ENCODE peak calls at places on chromosome 1, in eight cellular contexts. One of them, this sample, is unnamed.

GRCh38 chr1:183956559-183957188 is 80.9 kb downstream of the COLGALT2 start:
- DNase-seq in naive thymus-derived CD4-positive, alpha-beta T cell: peak; percentile 76
- DNase-seq in spleen: no peak
- DNase-seq in CD8-positive, alpha-beta T cell: peak; percentile 34
- DNase-seq in aorta: no peak
- DNase-seq in GM23248: peak; percentile 85
- DNase-seq in A549: no peak
- DNase-seq in SJSA1: peak; percentile 70
- DNase-seq in this sample: no peak

GRCh38 chr1:111965781-111966453 is 23.6 kb downstream of the KCND3 start:
- DNase-seq in naive thymus-derived CD4-positive, alpha-beta T cell: no peak
- DNase-seq in spleen: peak; percentile 67
- DNase-seq in CD8-positive, alpha-beta T cell: no peak
- DNase-seq in aorta: no peak
- DNase-seq in GM23248: no peak
- DNase-seq in A549: no peak
- DNase-seq in SJSA1: no peak
- DNase-seq in this sample: no peak

GRCh38 chr1:196115641-196116040 is 492.6 kb downstream of the KCNT2 start:
- DNase-seq in naive thymus-derived CD4-positive, alpha-beta T cell: no peak
- DNase-seq in spleen: no peak
- DNase-seq in CD8-positive, alpha-beta T cell: no peak
- DNase-seq in aorta: peak; percentile 81
- DNase-seq in GM23248: peak; percentile 91
- DNase-seq in A549: no peak
- DNase-seq in SJSA1: no peak
- DNase-seq in this sample: peak; percentile 84

GRCh38 chr1:208544058-208544457 is 299.9 kb upstream of the PLXNA2 start:
- DNase-seq in naive thymus-derived CD4-positive, alpha-beta T cell: no peak
- DNase-seq in spleen: no peak
- DNase-seq in CD8-positive, alpha-beta T cell: no peak
- DNase-seq in aorta: no peak
- DNase-seq in GM23248: no peak
- DNase-seq in A549: no peak
- DNase-seq in SJSA1: no peak
- DNase-seq in this sample: no peak

GRCh38 chr1:90763930-90764329 is 46.8 kb upstream of the BARHL2 start:
- DNase-seq in naive thymus-derived CD4-positive, alpha-beta T cell: no peak
- DNase-seq in spleen: no peak
- DNase-seq in CD8-positive, alpha-beta T cell: no peak
- DNase-seq in aorta: no peak
- DNase-seq in GM23248: no peak
- DNase-seq in A549: no peak
- DNase-seq in SJSA1: no peak
- DNase-seq in this sample: no peak

GRCh38 chr1:38803647-38804046 is 55.9 kb downstream of the RRAGC start:
- DNase-seq in naive thymus-derived CD4-positive, alpha-beta T cell: no peak
- DNase-seq in spleen: no peak
- DNase-seq in CD8-positive, alpha-beta T cell: no peak
- DNase-seq in aorta: no peak
- DNase-seq in GM23248: no peak
- DNase-seq in A549: no peak
- DNase-seq in SJSA1: no peak
- DNase-seq in this sample: no peak

GRCh38 chr1:186812560-186812959 is 16.2 kb upstream of the PLA2G4A start:
- DNase-seq in naive thymus-derived CD4-positive, alpha-beta T cell: no peak
- DNase-seq in spleen: no peak
- DNase-seq in CD8-positive, alpha-beta T cell: no peak
- DNase-seq in aorta: no peak
- DNase-seq in GM23248: peak; percentile 69
- DNase-seq in A549: no peak
- DNase-seq in SJSA1: no peak
- DNase-seq in this sample: no peak

GRCh38 chr1:46341222-46342083 is 846 bp downstream of the NSUN4 start:
- DNase-seq in naive thymus-derived CD4-positive, alpha-beta T cell: no peak
- DNase-seq in spleen: peak; percentile 80
- DNase-seq in CD8-positive, alpha-beta T cell: no peak
- DNase-seq in aorta: peak; percentile 77
- DNase-seq in GM23248: no peak
- DNase-seq in A549: no peak
- DNase-seq in SJSA1: no peak
- DNase-seq in this sample: no peak

DNA sequence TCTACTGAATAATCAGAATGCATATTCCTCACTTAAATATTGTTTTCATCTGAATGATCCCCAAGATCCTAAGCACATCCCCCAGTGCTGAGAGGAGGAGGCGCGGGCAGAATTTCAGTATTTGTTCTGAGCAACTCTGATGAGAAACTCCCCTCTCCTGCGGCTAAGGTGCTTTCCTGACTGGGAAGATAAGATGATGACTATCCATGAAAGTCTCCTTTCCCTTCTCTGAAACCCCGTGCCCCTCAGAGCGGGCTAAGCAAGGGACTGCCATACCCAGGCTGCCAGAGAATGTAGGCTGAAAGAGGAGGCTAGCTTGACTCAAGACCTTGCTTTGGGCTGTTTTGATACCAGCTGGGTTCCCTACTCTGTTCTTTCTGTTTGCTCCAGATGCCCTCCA is 39.7 kb upstream of the IPO9 start:
- DNase-seq in naive thymus-derived CD4-positive, alpha-beta T cell: no peak
- DNase-seq in spleen: no peak
- DNase-seq in CD8-positive, alpha-beta T cell: no peak
- DNase-seq in aorta: no peak
- DNase-seq in GM23248: no peak
- DNase-seq in A549: no peak
- DNase-seq in SJSA1: no peak
- DNase-seq in this sample: no peak
- H3K27ac ChIP-seq in naive thymus-derived CD4-positive, alpha-beta T cell: no peak overlapping the region
- H3K27ac ChIP-seq in spleen: no peak overlapping the region
- H3K27ac ChIP-seq in CD8-positive, alpha-beta T cell: no peak overlapping the region
- H3K27ac ChIP-seq in aorta: peak overlapping the region; percentile 55
- H3K27ac ChIP-seq in GM23248: peak overlapping the region; percentile 87
- H3K27ac ChIP-seq in A549: no peak overlapping the region
- H3K27ac ChIP-seq in SJSA1: no peak overlapping the region
- H3K27ac ChIP-seq in this sample: peak overlapping the region; percentile 93

GRCh38 chr1:22453181-22453580 is 1.5 kb downstream of the ZBTB40 start:
- DNase-seq in naive thymus-derived CD4-positive, alpha-beta T cell: no peak
- DNase-seq in spleen: no peak
- DNase-seq in CD8-positive, alpha-beta T cell: no peak
- DNase-seq in aorta: no peak
- DNase-seq in GM23248: no peak
- DNase-seq in A549: no peak
- DNase-seq in SJSA1: no peak
- DNase-seq in this sample: no peak

GRCh38 chr1:22452401-22452963 is 831 bp downstream of the ZBTB40 start:
- DNase-seq in naive thymus-derived CD4-positive, alpha-beta T cell: peak; percentile 55
- DNase-seq in spleen: no peak
- DNase-seq in CD8-positive, alpha-beta T cell: peak; percentile 1
- DNase-seq in aorta: no peak
- DNase-seq in GM23248: peak; percentile 84
- DNase-seq in A549: no peak
- DNase-seq in SJSA1: no peak
- DNase-seq in this sample: peak; percentile 49

GRCh38 chr1:22451702-22452400 is at the start of gene ZBTB40:
- DNase-seq in naive thymus-derived CD4-positive, alpha-beta T cell: peak; percentile 94
- DNase-seq in spleen: peak; percentile 98
- DNase-seq in CD8-positive, alpha-beta T cell: peak; percentile 83
- DNase-seq in aorta: peak; percentile 98
- DNase-seq in GM23248: peak; percentile 98
- DNase-seq in A549: peak; percentile 68
- DNase-seq in SJSA1: peak; percentile 93
- DNase-seq in this sample: peak; percentile 97

GRCh38 chr1:22447581-22448215 is 4.0 kb upstream of the ZBTB40 start:
- DNase-seq in naive thymus-derived CD4-positive, alpha-beta T cell: no peak
- DNase-seq in spleen: no peak
- DNase-seq in CD8-positive, alpha-beta T cell: no peak
- DNase-seq in aorta: no peak
- DNase-seq in GM23248: peak; percentile 92
- DNase-seq in A549: peak; percentile 16
- DNase-seq in SJSA1: peak; percentile 18
- DNase-seq in this sample: no peak

DNA sequence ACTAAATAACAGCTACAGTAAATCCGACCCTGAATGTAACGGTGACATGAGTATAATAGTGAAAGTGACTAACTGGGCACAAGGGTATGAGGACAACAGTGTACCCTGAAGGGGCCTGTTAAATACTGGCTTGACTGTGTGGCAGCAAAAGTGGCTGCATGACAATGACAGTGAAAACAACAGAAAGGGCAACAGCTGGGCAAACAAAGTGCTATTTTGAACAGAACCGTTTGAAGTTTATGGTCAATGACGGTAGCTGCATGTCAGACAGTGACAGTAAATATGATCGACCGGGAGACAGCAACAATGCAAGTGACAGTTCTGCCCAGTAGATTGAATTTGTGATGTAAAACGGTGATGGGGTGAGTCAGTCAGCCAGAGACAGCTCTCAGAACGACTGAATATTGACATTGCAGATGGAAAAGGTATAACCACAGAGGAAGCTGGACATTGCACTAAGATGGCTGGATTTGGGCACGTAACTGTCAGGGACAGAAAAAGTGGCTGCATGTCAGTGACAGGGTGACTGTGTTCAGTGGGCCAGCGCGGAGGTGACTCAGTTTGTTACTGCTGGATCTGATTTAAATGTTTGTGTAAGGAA is 1.1 kb upstream of the ZBTB40 start:
- DNase-seq in naive thymus-derived CD4-positive, alpha-beta T cell: no peak
- DNase-seq in spleen: no peak
- DNase-seq in CD8-positive, alpha-beta T cell: no peak
- DNase-seq in aorta: no peak
- DNase-seq in GM23248: no peak
- DNase-seq in A549: no peak
- DNase-seq in SJSA1: no peak
- DNase-seq in this sample: no peak
- H3K27ac ChIP-seq in naive thymus-derived CD4-positive, alpha-beta T cell: no peak overlapping the region
- H3K27ac ChIP-seq in spleen: no peak overlapping the region
- H3K27ac ChIP-seq in CD8-positive, alpha-beta T cell: no peak overlapping the region
- H3K27ac ChIP-seq in aorta: peak overlapping the region; percentile 25
- H3K27ac ChIP-seq in GM23248: no peak overlapping the region
- H3K27ac ChIP-seq in A549: no peak overlapping the region
- H3K27ac ChIP-seq in SJSA1: no peak overlapping the region
- H3K27ac ChIP-seq in this sample: peak overlapping the region; percentile 15

GRCh38 chr1:27981146-27981545 is 21.4 kb downstream of the XKR8 start:
- DNase-seq in naive thymus-derived CD4-positive, alpha-beta T cell: no peak
- DNase-seq in spleen: no peak
- DNase-seq in CD8-positive, alpha-beta T cell: no peak
- DNase-seq in aorta: no peak
- DNase-seq in GM23248: peak; percentile 33
- DNase-seq in A549: no peak
- DNase-seq in SJSA1: no peak
- DNase-seq in this sample: no peak

GRCh38 chr1:27979151-27979858 is 19.5 kb downstream of the XKR8 start:
- DNase-seq in naive thymus-derived CD4-positive, alpha-beta T cell: peak; percentile 64
- DNase-seq in spleen: no peak
- DNase-seq in CD8-positive, alpha-beta T cell: no peak
- DNase-seq in aorta: no peak
- DNase-seq in GM23248: peak; percentile 88
- DNase-seq in A549: peak; percentile 16
- DNase-seq in SJSA1: peak; percentile 44
- DNase-seq in this sample: no peak

GRCh38 chr1:27973771-27974452 is 14.1 kb downstream of the XKR8 start:
- DNase-seq in naive thymus-derived CD4-positive, alpha-beta T cell: no peak
- DNase-seq in spleen: no peak
- DNase-seq in CD8-positive, alpha-beta T cell: no peak
- DNase-seq in aorta: no peak
- DNase-seq in GM23248: no peak
- DNase-seq in A549: no peak
- DNase-seq in SJSA1: no peak
- DNase-seq in this sample: no peak

GRCh38 chr1:27980216-27980820 is 20.5 kb downstream of the XKR8 start:
- DNase-seq in naive thymus-derived CD4-positive, alpha-beta T cell: no peak
- DNase-seq in spleen: no peak
- DNase-seq in CD8-positive, alpha-beta T cell: no peak
- DNase-seq in aorta: no peak
- DNase-seq in GM23248: peak; percentile 57
- DNase-seq in A549: no peak
- DNase-seq in SJSA1: no peak
- DNase-seq in this sample: no peak

GRCh38 chr1:27979859-27980201 is 20.1 kb downstream of the XKR8 start:
- DNase-seq in naive thymus-derived CD4-positive, alpha-beta T cell: no peak
- DNase-seq in spleen: no peak
- DNase-seq in CD8-positive, alpha-beta T cell: no peak
- DNase-seq in aorta: no peak
- DNase-seq in GM23248: no peak
- DNase-seq in A549: no peak
- DNase-seq in SJSA1: no peak
- DNase-seq in this sample: no peak
- H3K27ac ChIP-seq in naive thymus-derived CD4-positive, alpha-beta T cell: no peak overlapping the region
- H3K27ac ChIP-seq in spleen: peak overlapping the region; percentile 12
- H3K27ac ChIP-seq in CD8-positive, alpha-beta T cell: no peak overlapping the region
- H3K27ac ChIP-seq in aorta: no peak overlapping the region
- H3K27ac ChIP-seq in GM23248: peak overlapping the region; percentile 41
- H3K27ac ChIP-seq in A549: no peak overlapping the region
- H3K27ac ChIP-seq in SJSA1: no peak overlapping the region
- H3K27ac ChIP-seq in this sample: no peak overlapping the region

GRCh38 chr1:16922466-16922865 is 735 bp downstream of the CROCC start:
- DNase-seq in naive thymus-derived CD4-positive, alpha-beta T cell: no peak
- DNase-seq in spleen: peak; percentile 54
- DNase-seq in CD8-positive, alpha-beta T cell: no peak
- DNase-seq in aorta: peak; percentile 68
- DNase-seq in GM23248: no peak
- DNase-seq in A549: no peak
- DNase-seq in SJSA1: no peak
- DNase-seq in this sample: peak; percentile 23

GRCh38 chr1:16922885-16923431 is 1.2 kb downstream of the CROCC start:
- DNase-seq in naive thymus-derived CD4-positive, alpha-beta T cell: no peak
- DNase-seq in spleen: peak; percentile 61
- DNase-seq in CD8-positive, alpha-beta T cell: no peak
- DNase-seq in aorta: peak; percentile 58
- DNase-seq in GM23248: no peak
- DNase-seq in A549: no peak
- DNase-seq in SJSA1: no peak
- DNase-seq in this sample: no peak

GRCh38 chr1:16924216-16924918 is 2.6 kb downstream of the CROCC start:
- DNase-seq in naive thymus-derived CD4-positive, alpha-beta T cell: no peak
- DNase-seq in spleen: no peak
- DNase-seq in CD8-positive, alpha-beta T cell: no peak
- DNase-seq in aorta: peak; percentile 75
- DNase-seq in GM23248: no peak
- DNase-seq in A549: no peak
- DNase-seq in SJSA1: no peak
- DNase-seq in this sample: no peak

GRCh38 chr1:16920951-16921350 is 780 bp upstream of the CROCC start:
- DNase-seq in naive thymus-derived CD4-positive, alpha-beta T cell: no peak
- DNase-seq in spleen: peak; percentile 47
- DNase-seq in CD8-positive, alpha-beta T cell: no peak
- DNase-seq in aorta: peak; percentile 74
- DNase-seq in GM23248: no peak
- DNase-seq in A549: no peak
- DNase-seq in SJSA1: no peak
- DNase-seq in this sample: no peak

DNA sequence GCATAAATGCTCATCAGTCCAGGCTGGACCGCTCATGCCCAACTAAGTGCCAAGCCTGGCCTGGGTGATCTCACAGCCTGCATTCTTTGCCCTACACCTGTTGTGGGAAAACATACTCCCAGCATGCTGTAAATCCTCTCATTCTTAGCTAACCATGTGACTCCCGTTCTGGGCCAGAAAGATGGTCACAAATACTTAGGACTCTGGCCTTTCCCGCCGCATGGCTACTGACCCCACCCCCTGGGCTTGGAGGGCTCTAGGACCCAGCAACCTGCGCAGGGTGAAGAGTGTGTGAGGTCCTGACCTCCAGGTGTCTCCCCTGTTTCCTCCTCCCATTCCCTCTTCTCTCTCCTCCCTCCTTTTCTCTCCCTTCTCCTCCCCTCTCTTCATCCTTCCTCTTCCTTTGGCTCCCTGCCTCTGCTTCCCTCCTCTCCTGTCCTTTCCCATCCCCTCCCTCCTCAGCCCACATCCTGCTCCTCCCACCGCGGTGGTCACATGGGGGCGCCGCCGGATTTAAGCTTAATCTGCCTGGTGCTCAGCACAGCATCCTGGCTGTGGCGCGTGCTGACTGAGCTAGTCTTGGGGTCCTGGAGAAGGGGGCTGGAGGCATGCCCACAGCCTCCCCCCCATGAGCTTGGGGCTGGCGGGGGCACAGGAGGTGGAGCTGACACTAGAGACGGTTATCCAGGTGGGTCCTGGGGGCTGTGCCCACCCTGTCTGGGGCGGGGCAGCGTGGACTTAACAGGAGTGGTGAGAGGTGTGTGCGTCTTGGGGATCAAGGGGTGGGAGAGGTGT is at the start of gene CROCC:
- DNase-seq in naive thymus-derived CD4-positive, alpha-beta T cell: peak; percentile 33
- DNase-seq in spleen: peak; percentile 91
- DNase-seq in CD8-positive, alpha-beta T cell: peak; percentile 43
- DNase-seq in aorta: peak; percentile 78
- DNase-seq in GM23248: no peak
- DNase-seq in A549: no peak
- DNase-seq in SJSA1: no peak
- DNase-seq in this sample: peak; percentile 69
- H3K27ac ChIP-seq in naive thymus-derived CD4-positive, alpha-beta T cell: peak within 1 kb of the TSS; percentile 15
- H3K27ac ChIP-seq in spleen: no peak within 1 kb of the TSS
- H3K27ac ChIP-seq in CD8-positive, alpha-beta T cell: no peak within 1 kb of the TSS
- H3K27ac ChIP-seq in aorta: no peak within 1 kb of the TSS
- H3K27ac ChIP-seq in GM23248: no peak within 1 kb of the TSS
- H3K27ac ChIP-seq in A549: no peak within 1 kb of the TSS
- H3K27ac ChIP-seq in SJSA1: no peak within 1 kb of the TSS
- H3K27ac ChIP-seq in this sample: no peak within 1 kb of the TSS

This sample was measured in heart left ventricle.